ENCODE peak calls at places on chromosomes 6 and 20, in four cellular contexts. R is prostate gland, V is tibial artery, H is body of pancreas. Z is an unnamed sample.

GRCh38 chr6:14709900-14710299 is 536.0 kb upstream of the JARID2 start:
- DNase-seq in R (no peak), V (no peak), H (no peak), Z (no peak)

GRCh38 chr6:82617648-82618047 is 254.0 kb downstream of the TPBG start:
- DNase-seq in R (no peak), V (no peak), H (no peak), Z (no peak)

GRCh38 chr6:143245656-143246055 is 185.0 kb downstream of the AIG1 start:
- DNase-seq in R (no peak), V (no peak), H (no peak), Z (no peak)

GRCh38 chr6:13412211-13412610 is 75.2 kb downstream of the GFOD1 start:
- DNase-seq in R (no peak), V (no peak), H (no peak), Z (no peak)

GRCh38 chr6:52155791-52156576 is 30.2 kb upstream of the IL17A start:
- DNase-seq in R (no peak), V (no peak), H (no peak), Z (no peak)

GRCh38 chr20:63538204-63539091 is 1.3 kb upstream of the PTK6 start:
- DNase-seq in R (peak), V (no peak), H (peak), Z (peak)

GRCh38 chr6:31659649-31660223 is 842 bp downstream of the C6orf47 start:
- DNase-seq in R (no peak), V (no peak), H (no peak), Z (no peak)

GRCh38 chr6:100488231-100488630 is 23.5 kb upstream of the SIM1 start:
- DNase-seq in R (no peak), V (no peak), H (no peak), Z (no peak)

GRCh38 chr6:11393713-11394627 is 143.6 kb upstream of the TMEM170B start:
- DNase-seq in R (no peak), V (no peak), H (no peak), Z (no peak)

GRCh38 chr6:138349891-138350290 is 27.8 kb upstream of the SMIM28 start:
- DNase-seq in R (no peak), V (no peak), H (no peak), Z (no peak)

GRCh38 chr6:158283304-158284005 is 28.8 kb upstream of the TULP4 start:
- DNase-seq in R (no peak), V (no peak), H (no peak), Z (no peak)

GRCh38 chr6:11126876-11127275 is 15.4 kb upstream of the ERVFRD-1 start:
- DNase-seq in R (no peak), V (no peak), H (no peak), Z (no peak)

GRCh38 chr20:48463916-48464315 is 363.9 kb downstream of the PREX1 start:
- DNase-seq in R (no peak), V (no peak), H (no peak), Z (no peak)

GRCh38 chr6:111468329-111469012 is 14.5 kb downstream of the REV3L start:
- DNase-seq in R (no peak), V (no peak), H (no peak), Z (no peak)

GRCh38 chr20:62363920-62364851 is 2.9 kb downstream of the LAMA5 start:
- DNase-seq in R (peak), V (peak), H (peak), Z (no peak)

GRCh38 chr6:139376604-139377218 is 2.3 kb upstream of the CITED2 start:
- DNase-seq in R (peak), V (peak), H (peak), Z (peak)
- H3K4me3 ChIP-seq in R (no peak), V (peak), H (peak), Z (peak)

DNA sequence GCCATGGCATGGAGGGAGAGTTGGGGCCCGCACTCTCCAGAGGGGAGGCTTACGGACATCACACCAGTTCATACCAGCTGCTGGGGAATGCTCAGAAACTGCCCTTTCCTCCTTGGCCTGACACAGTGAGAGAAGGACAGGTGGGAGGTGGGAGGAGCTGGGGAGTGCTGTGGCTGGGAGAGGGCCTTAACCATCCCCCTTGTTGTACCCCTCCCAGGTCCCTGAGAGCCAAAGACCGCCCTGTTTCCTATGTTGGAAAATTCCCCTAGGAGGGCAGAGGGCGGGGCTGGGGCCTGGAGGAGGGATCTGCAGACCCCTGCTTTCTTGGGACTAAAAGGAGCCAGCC is 24.1 kb downstream of the FOXP4 start:
- DNase-seq in R (no peak), V (no peak), H (no peak), Z (no peak)
- H3K4me3 ChIP-seq in R (no peak), V (no peak), H (no peak), Z (no peak)

GRCh38 chr20:46108976-46109375 is 9.1 kb upstream of the CD40 start:
- DNase-seq in R (no peak), V (no peak), H (no peak), Z (no peak)

GRCh38 chr20:46111836-46112212 is 6.3 kb upstream of the CD40 start:
- DNase-seq in R (no peak), V (no peak), H (no peak), Z (no peak)

GRCh38 chr20:46112430-46113020 is 5.6 kb upstream of the CD40 start:
- DNase-seq in R (no peak), V (peak), H (no peak), Z (no peak)

GRCh38 chr20:46113071-46113470 is 5.0 kb upstream of the CD40 start:
- DNase-seq in R (no peak), V (no peak), H (no peak), Z (no peak)

DNA sequence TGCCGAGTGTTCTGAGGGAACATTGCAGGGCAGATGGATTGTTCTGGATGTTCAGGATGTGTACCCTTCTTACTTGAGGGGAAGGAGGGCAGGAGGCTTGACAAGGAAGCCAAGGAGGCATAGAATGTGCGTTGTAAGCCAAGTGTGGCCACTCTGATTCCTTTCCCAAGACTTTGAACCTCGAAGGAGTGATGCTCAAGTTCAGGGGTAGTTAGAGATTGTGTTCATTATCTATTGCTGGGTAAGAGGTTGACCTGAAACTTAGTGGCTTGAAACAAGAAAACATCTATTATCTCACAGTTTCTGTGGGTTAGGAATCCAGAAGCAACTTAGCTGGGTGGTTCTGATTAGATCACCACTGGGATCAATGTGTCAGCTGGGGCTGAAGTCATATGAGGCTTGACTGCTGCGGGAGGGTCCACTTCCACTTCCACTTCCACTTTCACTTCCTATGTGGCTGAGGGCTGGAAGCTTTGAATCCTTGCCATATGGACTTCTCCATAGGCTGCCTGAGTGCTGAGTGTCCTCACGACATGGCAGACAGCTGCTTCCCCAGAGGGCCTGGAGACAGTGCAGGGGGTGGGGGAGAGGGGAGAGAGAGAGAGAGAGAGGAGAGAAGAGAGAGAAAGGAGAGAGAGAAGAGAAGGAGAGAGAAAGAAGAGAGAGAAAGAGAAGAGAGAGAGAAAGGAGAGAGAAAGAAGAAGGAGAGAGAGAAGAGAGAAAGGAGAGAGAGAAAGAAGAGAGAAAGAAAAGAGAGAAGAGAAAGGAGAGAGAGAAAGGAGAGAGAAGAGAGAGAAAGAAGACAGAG is 6.9 kb upstream of the CD40 start:
- DNase-seq in R (no peak), V (peak), H (peak), Z (no peak)
- H3K4me3 ChIP-seq in R (no peak), V (no peak), H (no peak), Z (no peak)

DNA sequence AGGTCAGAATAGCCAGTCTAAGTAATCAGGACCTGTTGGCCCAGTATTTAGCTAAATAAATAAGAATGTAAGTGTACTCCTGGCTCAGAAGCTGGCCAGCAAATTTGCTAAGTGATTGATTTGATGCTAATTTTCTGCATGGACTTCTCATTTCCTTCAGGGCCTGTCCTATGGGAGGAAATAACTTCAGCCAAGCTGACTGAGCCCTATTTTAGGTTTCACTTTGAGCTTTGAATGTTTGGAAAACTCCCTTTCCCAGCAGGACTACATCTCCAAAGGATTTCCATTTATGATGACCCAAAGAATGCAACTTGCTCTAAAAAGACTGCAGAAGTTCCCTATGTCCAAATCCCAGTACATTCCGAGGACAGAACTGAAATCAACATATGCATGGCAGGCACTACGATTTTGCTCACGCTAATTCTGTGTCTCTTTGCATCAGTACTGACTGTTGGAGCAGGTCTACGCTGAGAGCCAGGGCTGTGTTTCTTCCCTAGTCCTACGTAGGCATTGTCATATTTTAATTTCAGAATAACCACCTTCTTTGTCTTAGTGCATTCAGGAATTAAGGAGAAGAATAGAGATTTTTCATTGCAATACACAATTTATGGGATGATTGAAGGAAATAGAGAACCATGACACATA is 441.4 kb upstream of the PLCB4 start:
- DNase-seq in R (no peak), V (no peak), H (no peak), Z (no peak)
- H3K4me3 ChIP-seq in R (no peak), V (peak), H (no peak), Z (no peak)

GRCh38 chr20:57315083-57315963 is 14.3 kb upstream of the SPO11 start:
- DNase-seq in R (no peak), V (no peak), H (no peak), Z (no peak)
- H3K4me3 ChIP-seq in R (no peak), V (no peak), H (no peak), Z (no peak)

GRCh38 chr6:26183237-26183580 is 96.0 kb downstream of the HFE start:
- DNase-seq in R (no peak), V (no peak), H (no peak), Z (no peak)
- H3K4me3 ChIP-seq in R (peak), V (peak), H (peak), Z (peak)

DNA sequence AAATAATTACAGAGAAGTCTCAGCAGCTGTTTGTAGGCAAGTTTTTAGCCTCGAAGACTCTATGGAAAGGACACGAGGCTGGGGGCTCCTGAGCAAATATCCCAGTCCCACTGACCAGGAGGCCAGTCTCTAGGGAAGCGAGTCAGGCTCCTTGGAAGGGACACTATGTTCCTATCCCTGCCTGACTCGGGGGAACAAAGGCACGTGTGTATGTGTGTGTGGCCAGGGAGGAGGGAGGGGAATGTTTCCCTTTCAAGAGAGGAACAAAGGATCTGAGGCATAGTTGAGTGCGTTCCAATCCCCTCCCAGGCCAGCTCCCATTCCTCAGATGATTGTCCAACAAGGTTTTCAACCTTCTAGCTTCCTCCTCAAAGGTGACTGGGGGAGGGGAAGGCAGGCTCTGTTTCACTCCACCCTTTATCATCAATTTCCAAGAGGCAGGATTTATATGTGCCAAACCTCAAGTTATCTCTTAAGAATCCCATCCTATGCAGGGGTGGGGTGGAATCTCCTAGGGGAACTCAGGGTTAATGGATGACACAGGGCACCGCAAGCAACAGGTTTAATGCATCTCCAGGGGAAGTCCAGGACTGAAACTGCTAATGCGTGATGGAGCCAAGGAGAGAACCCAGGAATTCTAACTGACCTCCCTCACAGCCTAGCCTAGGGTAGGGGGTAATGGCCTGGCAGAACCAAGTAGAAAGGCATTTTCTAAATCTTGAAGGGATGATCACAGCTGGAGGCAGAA is 9.9 kb downstream of the BCL2L1 start:
- DNase-seq in R (peak), V (peak), H (peak), Z (peak)
- H3K4me3 ChIP-seq in R (no peak), V (peak), H (no peak), Z (no peak)